ENCODE peak calls at places on chromosomes 4 and X, in eight cellular contexts. One of them, this sample, is unnamed.

GRCh38 chr4:139768913-139769312 is 103.3 kb downstream of the MGST2 start:
- DNase-seq in fibroblast of lung: no peak
- DNase-seq in PC-3: no peak
- DNase-seq in AG04450: no peak
- DNase-seq in psoas muscle: no peak
- DNase-seq in HCT116: no peak
- DNase-seq in stomach: peak; percentile 26
- DNase-seq in uterus: no peak
- DNase-seq in this sample: no peak

GRCh38 chr4:48635310-48635709 is 144.8 kb downstream of the FRYL start:
- DNase-seq in fibroblast of lung: peak; percentile 67
- DNase-seq in PC-3: peak; percentile 58
- DNase-seq in AG04450: no peak
- DNase-seq in psoas muscle: no peak
- DNase-seq in HCT116: peak; percentile 38
- DNase-seq in stomach: no peak
- DNase-seq in uterus: no peak
- DNase-seq in this sample: no peak

GRCh38 chr4:95293014-95293413 is 255.8 kb downstream of the UNC5C start:
- DNase-seq in fibroblast of lung: peak; percentile 56
- DNase-seq in PC-3: no peak
- DNase-seq in AG04450: no peak
- DNase-seq in psoas muscle: no peak
- DNase-seq in HCT116: no peak
- DNase-seq in stomach: no peak
- DNase-seq in uterus: no peak
- DNase-seq in this sample: no peak

GRCh38 chr4:24924309-24924781 is 11.5 kb upstream of the CCDC149 start:
- DNase-seq in fibroblast of lung: peak; percentile 99
- DNase-seq in PC-3: no peak
- DNase-seq in AG04450: peak; percentile 82
- DNase-seq in psoas muscle: no peak
- DNase-seq in HCT116: no peak
- DNase-seq in stomach: no peak
- DNase-seq in uterus: no peak
- DNase-seq in this sample: no peak

GRCh38 chr4:81142744-81143143 is 72.3 kb downstream of the PRKG2 start:
- DNase-seq in fibroblast of lung: peak; percentile 46
- DNase-seq in PC-3: no peak
- DNase-seq in AG04450: no peak
- DNase-seq in psoas muscle: no peak
- DNase-seq in HCT116: no peak
- DNase-seq in stomach: no peak
- DNase-seq in uterus: peak; percentile 20
- DNase-seq in this sample: no peak

GRCh38 chr4:13535708-13536361 is 8.5 kb downstream of the NKX3-2 start:
- DNase-seq in fibroblast of lung: no peak
- DNase-seq in PC-3: no peak
- DNase-seq in AG04450: no peak
- DNase-seq in psoas muscle: no peak
- DNase-seq in HCT116: no peak
- DNase-seq in stomach: no peak
- DNase-seq in uterus: no peak
- DNase-seq in this sample: no peak

GRCh38 chrX:14235004-14235403 is 205.3 kb upstream of the GEMIN8 start:
- DNase-seq in fibroblast of lung: no peak
- DNase-seq in PC-3: peak; percentile 4
- DNase-seq in AG04450: no peak
- DNase-seq in psoas muscle: no peak
- DNase-seq in HCT116: peak; percentile 3
- DNase-seq in stomach: no peak
- DNase-seq in uterus: no peak
- DNase-seq in this sample: no peak

GRCh38 chr4:137685357-137685756 is 153.1 kb upstream of the PCDH18 start:
- DNase-seq in fibroblast of lung: peak; percentile 11
- DNase-seq in PC-3: no peak
- DNase-seq in AG04450: no peak
- DNase-seq in psoas muscle: no peak
- DNase-seq in HCT116: no peak
- DNase-seq in stomach: no peak
- DNase-seq in uterus: no peak
- DNase-seq in this sample: no peak

GRCh38 chrX:148609766-148610698 is 109.6 kb downstream of the AFF2 start:
- DNase-seq in fibroblast of lung: peak; percentile 29
- DNase-seq in PC-3: no peak
- DNase-seq in AG04450: no peak
- DNase-seq in psoas muscle: no peak
- DNase-seq in HCT116: no peak
- DNase-seq in stomach: no peak
- DNase-seq in uterus: no peak
- DNase-seq in this sample: no peak

GRCh38 chr4:108172231-108172779 is 3.6 kb upstream of the LEF1 start:
- DNase-seq in fibroblast of lung: peak; percentile 48
- DNase-seq in PC-3: no peak
- DNase-seq in AG04450: no peak
- DNase-seq in psoas muscle: peak; percentile 48
- DNase-seq in HCT116: no peak
- DNase-seq in stomach: no peak
- DNase-seq in uterus: no peak
- DNase-seq in this sample: no peak

GRCh38 chr4:56909083-56909981 is 1.6 kb downstream of the REST start:
- DNase-seq in fibroblast of lung: peak; percentile 61
- DNase-seq in PC-3: peak; percentile 55
- DNase-seq in AG04450: no peak
- DNase-seq in psoas muscle: peak; percentile 73
- DNase-seq in HCT116: no peak
- DNase-seq in stomach: peak; percentile 55
- DNase-seq in uterus: peak; percentile 43
- DNase-seq in this sample: peak; percentile 59

GRCh38 chr4:70334681-70335080 is at the start of gene CABS1:
- DNase-seq in fibroblast of lung: no peak
- DNase-seq in PC-3: no peak
- DNase-seq in AG04450: no peak
- DNase-seq in psoas muscle: no peak
- DNase-seq in HCT116: no peak
- DNase-seq in stomach: no peak
- DNase-seq in uterus: no peak
- DNase-seq in this sample: no peak

GRCh38 chr4:86218721-86219481 is 141.0 kb downstream of the MAPK10 start:
- DNase-seq in fibroblast of lung: peak; percentile 75
- DNase-seq in PC-3: peak; percentile 54
- DNase-seq in AG04450: peak; percentile 4
- DNase-seq in psoas muscle: no peak
- DNase-seq in HCT116: no peak
- DNase-seq in stomach: no peak
- DNase-seq in uterus: peak; percentile 24
- DNase-seq in this sample: no peak

GRCh38 chr4:147334478-147334877 is 146.4 kb upstream of the EDNRA start:
- DNase-seq in fibroblast of lung: peak; percentile 67
- DNase-seq in PC-3: peak; percentile 73
- DNase-seq in AG04450: no peak
- DNase-seq in psoas muscle: no peak
- DNase-seq in HCT116: no peak
- DNase-seq in stomach: no peak
- DNase-seq in uterus: no peak
- DNase-seq in this sample: no peak

GRCh38 chrX:68490644-68491043 is 8.2 kb upstream of the YIPF6 start:
- DNase-seq in fibroblast of lung: no peak
- DNase-seq in PC-3: peak; percentile 62
- DNase-seq in AG04450: no peak
- DNase-seq in psoas muscle: no peak
- DNase-seq in HCT116: no peak
- DNase-seq in stomach: no peak
- DNase-seq in uterus: no peak
- DNase-seq in this sample: no peak

GRCh38 chr4:82618321-82618720 is 56.5 kb upstream of the TMEM150C start:
- DNase-seq in fibroblast of lung: peak; percentile 71
- DNase-seq in PC-3: no peak
- DNase-seq in AG04450: no peak
- DNase-seq in psoas muscle: no peak
- DNase-seq in HCT116: no peak
- DNase-seq in stomach: no peak
- DNase-seq in uterus: no peak
- DNase-seq in this sample: no peak

GRCh38 chr4:29081230-29081955 is 1638.8 kb upstream of the PCDH7 start:
- DNase-seq in fibroblast of lung: peak; percentile 1
- DNase-seq in PC-3: peak; percentile 54
- DNase-seq in AG04450: no peak
- DNase-seq in psoas muscle: no peak
- DNase-seq in HCT116: peak; percentile 22
- DNase-seq in stomach: no peak
- DNase-seq in uterus: no peak
- DNase-seq in this sample: no peak

GRCh38 chrX:590666-591065 is 39.9 kb upstream of the SHOX start:
- DNase-seq in fibroblast of lung: no peak
- DNase-seq in PC-3: no peak
- DNase-seq in AG04450: no peak
- DNase-seq in psoas muscle: no peak
- DNase-seq in HCT116: no peak
- DNase-seq in stomach: no peak
- DNase-seq in uterus: no peak
- DNase-seq in this sample: no peak

GRCh38 chr4:7924570-7924969 is 15.1 kb downstream of the AFAP1 start:
- DNase-seq in fibroblast of lung: no peak
- DNase-seq in PC-3: no peak
- DNase-seq in AG04450: no peak
- DNase-seq in psoas muscle: no peak
- DNase-seq in HCT116: no peak
- DNase-seq in stomach: no peak
- DNase-seq in uterus: no peak
- DNase-seq in this sample: no peak

GRCh38 chrX:48761674-48762471 is at the start of gene GLOD5:
- DNase-seq in fibroblast of lung: peak; percentile 2
- DNase-seq in PC-3: peak; percentile 88
- DNase-seq in AG04450: no peak
- DNase-seq in psoas muscle: no peak
- DNase-seq in HCT116: peak; percentile 35
- DNase-seq in stomach: peak; percentile 74
- DNase-seq in uterus: no peak
- DNase-seq in this sample: no peak
- TF ChIP-seq CTCF in fibroblast of lung: no peak
- TF ChIP-seq CTCF in PC-3: peak; percentile 72
- TF ChIP-seq CTCF in AG04450: peak; percentile 21
- TF ChIP-seq CTCF in psoas muscle: no peak
- TF ChIP-seq CTCF in HCT116: peak; percentile 57
- TF ChIP-seq CTCF in stomach: no peak
- TF ChIP-seq CTCF in uterus: no peak
- TF ChIP-seq CTCF in this sample: no peak

DNA sequence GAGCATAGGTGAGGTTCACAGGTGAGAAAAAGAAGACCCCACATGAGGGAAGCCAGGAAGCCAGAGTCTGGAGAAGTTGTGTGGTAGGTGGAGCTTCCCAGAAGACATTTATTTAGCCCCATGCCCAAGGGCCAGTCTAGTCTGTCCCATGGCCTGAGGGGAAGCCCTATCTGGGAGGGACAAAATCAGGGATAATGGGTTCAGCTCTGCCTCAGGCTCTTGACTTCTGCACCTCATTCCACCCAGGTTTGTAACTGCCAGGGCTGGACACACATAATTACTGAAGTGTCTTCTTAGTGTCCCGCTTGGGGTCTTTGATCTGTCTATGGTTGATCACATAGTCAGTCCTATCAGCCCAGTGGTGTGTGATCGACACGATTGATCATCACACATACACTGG is 36.0 kb downstream of the TSC22D3 start:
- DNase-seq in fibroblast of lung: no peak
- DNase-seq in PC-3: no peak
- DNase-seq in AG04450: no peak
- DNase-seq in psoas muscle: no peak
- DNase-seq in HCT116: no peak
- DNase-seq in stomach: no peak
- DNase-seq in uterus: no peak
- DNase-seq in this sample: no peak
- H3K27ac ChIP-seq in fibroblast of lung: no peak overlapping the region
- H3K27ac ChIP-seq in PC-3: no peak overlapping the region
- H3K27ac ChIP-seq in AG04450: no peak overlapping the region
- H3K27ac ChIP-seq in psoas muscle: peak overlapping the region; percentile 55
- H3K27ac ChIP-seq in HCT116: no peak overlapping the region
- H3K27ac ChIP-seq in stomach: peak overlapping the region; percentile 13
- H3K27ac ChIP-seq in uterus: peak overlapping the region; percentile 95
- H3K27ac ChIP-seq in this sample: peak overlapping the region; percentile 69

GRCh38 chr4:73021634-73022033 is 47.9 kb downstream of the COX18 start:
- DNase-seq in fibroblast of lung: peak; percentile 51
- DNase-seq in PC-3: peak; percentile 80
- DNase-seq in AG04450: no peak
- DNase-seq in psoas muscle: no peak
- DNase-seq in HCT116: peak; percentile 22
- DNase-seq in stomach: no peak
- DNase-seq in uterus: no peak
- DNase-seq in this sample: no peak
- TF ChIP-seq CTCF in fibroblast of lung: no peak
- TF ChIP-seq CTCF in PC-3: peak; percentile 85
- TF ChIP-seq CTCF in AG04450: peak; percentile 17
- TF ChIP-seq CTCF in psoas muscle: no peak
- TF ChIP-seq CTCF in HCT116: peak; percentile 34
- TF ChIP-seq CTCF in stomach: no peak
- TF ChIP-seq CTCF in uterus: no peak
- TF ChIP-seq CTCF in this sample: peak; percentile 6

DNA sequence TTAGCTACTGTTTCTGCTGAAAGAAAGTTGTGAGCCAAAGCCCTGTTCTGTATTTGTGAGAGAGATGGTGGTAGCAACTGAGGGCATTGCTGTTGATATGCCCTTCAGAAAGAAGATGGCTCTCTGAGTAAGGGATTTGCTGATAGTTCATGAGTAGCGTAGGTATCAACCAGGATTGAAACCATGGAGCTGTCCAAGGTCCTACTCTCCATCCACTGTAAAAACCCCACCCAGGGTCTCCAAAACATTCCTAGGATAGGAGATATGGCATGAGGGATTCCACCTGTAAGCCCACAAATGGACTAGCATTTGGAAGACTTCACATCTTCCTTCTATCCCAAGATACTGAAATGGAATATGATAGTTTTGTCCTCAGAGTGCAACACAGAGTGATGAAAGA is 277.1 kb upstream of the PRKX start:
- DNase-seq in fibroblast of lung: no peak
- DNase-seq in PC-3: no peak
- DNase-seq in AG04450: no peak
- DNase-seq in psoas muscle: no peak
- DNase-seq in HCT116: no peak
- DNase-seq in stomach: no peak
- DNase-seq in uterus: no peak
- DNase-seq in this sample: no peak
- H3K27ac ChIP-seq in fibroblast of lung: no peak overlapping the region
- H3K27ac ChIP-seq in PC-3: no peak overlapping the region
- H3K27ac ChIP-seq in AG04450: no peak overlapping the region
- H3K27ac ChIP-seq in psoas muscle: no peak overlapping the region
- H3K27ac ChIP-seq in HCT116: no peak overlapping the region
- H3K27ac ChIP-seq in stomach: no peak overlapping the region
- H3K27ac ChIP-seq in uterus: no peak overlapping the region
- H3K27ac ChIP-seq in this sample: no peak overlapping the region

DNA sequence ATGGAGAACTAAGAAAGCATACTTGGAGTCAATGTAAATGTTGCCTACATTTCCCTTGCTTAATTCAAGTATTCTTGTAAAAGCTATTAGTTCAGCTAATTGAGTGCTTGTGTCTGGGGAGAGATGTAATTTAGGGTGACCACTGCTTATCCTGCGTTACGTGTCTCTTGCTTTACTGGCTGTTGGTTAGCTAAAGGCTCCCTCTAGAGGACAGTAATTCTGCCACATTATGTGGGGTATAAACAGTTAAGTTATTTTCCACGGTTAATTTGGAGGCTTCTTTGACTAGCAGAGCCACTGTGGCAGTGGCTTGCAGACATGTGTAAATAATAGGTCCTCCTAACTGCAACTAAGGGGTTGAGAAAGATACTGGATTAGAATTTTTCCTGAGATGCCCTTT is 25.3 kb upstream of the NAF1 start:
- DNase-seq in fibroblast of lung: no peak
- DNase-seq in PC-3: peak; percentile 8
- DNase-seq in AG04450: no peak
- DNase-seq in psoas muscle: no peak
- DNase-seq in HCT116: peak; percentile 31
- DNase-seq in stomach: no peak
- DNase-seq in uterus: no peak
- DNase-seq in this sample: no peak
- TF ChIP-seq CTCF in fibroblast of lung: peak; percentile 40
- TF ChIP-seq CTCF in PC-3: peak; percentile 46
- TF ChIP-seq CTCF in AG04450: peak; percentile 46
- TF ChIP-seq CTCF in psoas muscle: peak; percentile 21
- TF ChIP-seq CTCF in HCT116: peak; percentile 60
- TF ChIP-seq CTCF in stomach: no peak
- TF ChIP-seq CTCF in uterus: no peak
- TF ChIP-seq CTCF in this sample: no peak

This sample was measured in heart left ventricle.